ENCODE peak calls at places on chromosome 6, in five cellular contexts. A, S, F, L and B are unnamed samples.

GRCh38 chr6:21033095-21033494 is 498.8 kb downstream of the CDKAL1 start:
- DNase-seq in A (no peak), S (no peak), F (no peak), L (no peak), B (no peak)

GRCh38 chr6:141326925-141327324 is 805.8 kb upstream of the GJE1 start:
- DNase-seq in A (no peak), L (no peak), S (no peak), F (no peak), B (no peak)

GRCh38 chr6:91667596-91667995 is 1080.7 kb upstream of the MAP3K7 start:
- DNase-seq in F (no peak), S (no peak), L (no peak), A (no peak), B (no peak)

GRCh38 chr6:163355471-163355991 is 59.0 kb upstream of the QKI start:
- DNase-seq in A (no peak), S (no peak), L (no peak), F (no peak), B (no peak)

GRCh38 chr6:21200056-21200870 is 393.3 kb upstream of the SOX4 start:
- DNase-seq in S (no peak), F (no peak), A (no peak), L (no peak), B (no peak)

GRCh38 chr6:106514281-106514885 is 114.9 kb downstream of the RTN4IP1 start:
- DNase-seq in L (no peak), A (no peak), F (no peak), S (no peak), B (no peak)

GRCh38 chr6:43740321-43740960 is 29.6 kb upstream of the VEGFA start:
- DNase-seq in F (no peak), S (peak; percentile 77), A (no peak), L (peak; percentile 57), B (no peak)

GRCh38 chr6:126643352-126643751 is 303.4 kb downstream of the CENPW start:
- DNase-seq in A (no peak), S (no peak), L (no peak), F (no peak), B (no peak)

GRCh38 chr6:126831461-126831860 is 287.0 kb upstream of the RSPO3 start:
- DNase-seq in S (no peak), L (no peak), F (no peak), A (no peak), B (no peak)

GRCh38 chr6:1325471-1326309 is 13.8 kb downstream of the FOXQ1 start:
- DNase-seq in S (no peak), F (peak; percentile 37), L (no peak), A (no peak), B (peak; percentile 95)

GRCh38 chr6:26183581-26184408 is 96.6 kb downstream of the HFE start:
- DNase-seq in A (peak; percentile 42), F (no peak), S (peak; percentile 76), L (peak; percentile 91), B (no peak)

GRCh38 chr6:26185802-26186201 is 98.6 kb downstream of the HFE start:
- DNase-seq in F (no peak), A (no peak), S (no peak), L (no peak), B (no peak)

GRCh38 chr6:26184492-26184891 is 97.3 kb downstream of the HFE start:
- DNase-seq in S (no peak), L (peak; percentile 40), A (no peak), F (no peak), B (no peak)

GRCh38 chr6:26185004-26185403 is 97.8 kb downstream of the HFE start:
- DNase-seq in A (no peak), S (no peak), L (peak; percentile 50), F (no peak), B (no peak)

DNA sequence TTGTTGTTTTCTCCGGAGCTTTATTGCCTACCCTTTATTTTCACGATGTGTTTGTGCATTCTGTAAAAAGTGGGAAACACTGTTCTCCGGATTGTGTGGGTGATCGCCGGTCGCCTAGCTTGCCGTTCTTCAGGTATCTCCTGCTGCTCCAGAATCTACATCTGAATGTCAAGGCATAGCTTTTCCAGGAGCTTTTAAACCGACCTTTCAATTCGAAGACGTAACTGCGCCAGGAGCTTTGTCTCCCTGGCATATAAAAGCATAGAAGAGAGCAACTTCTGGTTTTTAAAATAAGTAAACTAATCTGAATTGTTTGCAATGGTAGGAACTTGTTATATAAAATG is 96.0 kb downstream of the HFE start:
- DNase-seq in F (no peak), A (no peak), S (no peak), L (peak; percentile 80), B (no peak)
- H3K9ac ChIP-seq in F (no peak overlapping the region), A (peak overlapping the region; percentile 28), S (no peak overlapping the region), L (peak overlapping the region; percentile 61), B (peak overlapping the region; percentile 54)

GRCh38 chr6:37680668-37681067 is 17.0 kb downstream of the MDGA1 start:
- DNase-seq in S (no peak), L (peak; percentile 68), F (no peak), A (no peak), B (no peak)

GRCh38 chr6:37678078-37678846 is 19.4 kb downstream of the MDGA1 start:
- DNase-seq in S (no peak), A (no peak), F (no peak), L (no peak), B (no peak)

GRCh38 chr6:37676071-37676470 is 21.6 kb downstream of the MDGA1 start:
- DNase-seq in L (no peak), A (no peak), F (no peak), S (no peak), B (no peak)

GRCh38 chr6:37675606-37676005 is 22.1 kb downstream of the MDGA1 start:
- DNase-seq in F (no peak), S (no peak), L (no peak), A (no peak), B (no peak)

DNA sequence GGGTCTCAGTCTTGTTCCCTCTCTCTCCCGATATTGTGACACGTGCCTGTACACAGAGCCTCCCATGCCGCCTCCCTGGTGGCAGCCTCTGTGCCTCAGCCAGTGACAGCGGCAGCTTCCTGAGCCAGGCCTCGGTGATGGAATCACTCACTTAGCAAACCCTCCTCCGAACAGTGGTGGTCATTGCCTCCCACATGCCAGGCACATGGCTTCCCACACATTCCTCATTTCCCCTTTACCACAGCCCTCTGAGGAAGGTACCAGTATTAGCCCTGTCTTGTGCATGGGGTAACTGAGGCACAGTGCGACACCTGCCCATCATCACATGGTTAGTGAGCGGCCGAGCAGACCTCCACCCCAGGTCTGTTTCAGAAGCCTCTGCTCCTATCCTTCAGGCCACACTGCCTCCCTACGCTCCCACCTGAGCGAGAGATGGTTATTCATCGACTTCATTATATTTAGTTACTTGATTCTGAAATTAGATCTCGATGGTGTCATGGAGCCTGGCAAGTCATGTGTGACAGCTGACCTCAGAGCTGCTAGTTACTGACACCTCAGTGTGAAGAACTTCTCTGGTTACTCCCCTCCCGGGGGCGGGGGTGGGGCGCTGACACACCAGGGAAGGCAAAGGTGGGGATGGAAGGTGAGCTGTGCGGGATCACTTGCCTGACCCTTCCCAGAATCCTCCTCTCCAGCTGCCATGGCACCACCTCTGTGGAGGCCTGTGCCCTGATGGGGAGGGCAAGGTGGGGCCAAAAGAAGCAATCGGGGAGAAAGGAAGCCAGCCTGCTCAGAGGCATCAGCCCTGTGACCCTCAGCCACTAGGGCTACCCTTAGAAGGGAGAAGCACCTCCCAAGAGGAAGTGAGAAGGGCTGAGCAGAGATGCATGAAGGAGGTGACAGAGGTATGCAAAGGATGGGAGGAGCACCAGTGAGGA is 17.9 kb downstream of the MDGA1 start:
- DNase-seq in A (no peak), L (peak; percentile 78), S (no peak), F (no peak), B (no peak)
- H3K9ac ChIP-seq in A (no peak overlapping the region), L (no peak overlapping the region), S (no peak overlapping the region), F (no peak overlapping the region), B (no peak overlapping the region)

GRCh38 chr6:142846459-142846831 is 98.5 kb downstream of the HIVEP2 start:
- DNase-seq in A (peak; percentile 35), L (no peak), F (no peak), S (no peak), B (no peak)
- H3K9ac ChIP-seq in A (no peak overlapping the region), L (no peak overlapping the region), F (peak overlapping the region; percentile 47), S (no peak overlapping the region), B (peak overlapping the region; percentile 70)

GRCh38 chr6:45300776-45301175 is 27.4 kb upstream of the RUNX2 start:
- DNase-seq in A (no peak), F (no peak), S (no peak), L (no peak), B (no peak)
- H3K9ac ChIP-seq in A (no peak overlapping the region), F (no peak overlapping the region), S (no peak overlapping the region), L (no peak overlapping the region), B (no peak overlapping the region)

DNA sequence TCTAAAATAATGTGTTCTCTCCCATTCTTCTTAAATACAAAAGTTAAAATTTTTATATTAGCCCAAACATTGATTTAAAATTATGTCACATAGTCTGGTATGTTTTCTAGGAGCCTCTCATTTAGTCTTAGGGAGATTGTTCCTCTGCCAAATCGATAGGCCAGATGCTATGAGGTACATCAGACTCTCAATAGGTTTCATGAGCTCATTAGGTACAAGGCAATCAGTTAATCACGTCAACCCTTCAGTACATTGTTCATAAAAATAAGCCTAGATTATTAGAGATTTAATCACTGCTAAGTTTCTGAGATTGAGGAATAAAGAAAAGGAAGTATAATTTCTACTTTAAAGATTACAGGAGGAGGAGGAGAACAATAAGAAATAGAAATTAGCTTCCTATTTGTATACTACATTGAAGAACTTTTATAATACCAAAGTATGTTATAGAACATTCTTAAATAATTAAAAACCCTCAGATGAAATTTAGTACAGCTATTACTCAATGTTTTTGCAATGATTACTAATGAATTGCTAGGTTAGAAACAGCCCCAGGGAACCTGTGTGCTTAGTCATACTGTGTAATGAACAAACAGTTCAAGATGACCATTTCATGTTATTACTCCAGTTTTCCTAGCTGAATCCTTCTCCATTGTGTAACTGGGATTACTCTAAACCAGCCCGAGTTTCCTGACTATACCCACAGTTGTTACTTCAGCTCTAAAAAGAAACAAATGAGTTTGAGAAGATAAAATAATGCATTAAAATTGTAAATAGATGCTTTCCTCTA is 117.0 kb downstream of the BMP5 start:
- DNase-seq in L (no peak), A (peak; percentile 62), S (no peak), F (no peak), B (peak; percentile 36)
- H3K9ac ChIP-seq in L (no peak overlapping the region), A (no peak overlapping the region), S (no peak overlapping the region), F (no peak overlapping the region), B (no peak overlapping the region)

DNA sequence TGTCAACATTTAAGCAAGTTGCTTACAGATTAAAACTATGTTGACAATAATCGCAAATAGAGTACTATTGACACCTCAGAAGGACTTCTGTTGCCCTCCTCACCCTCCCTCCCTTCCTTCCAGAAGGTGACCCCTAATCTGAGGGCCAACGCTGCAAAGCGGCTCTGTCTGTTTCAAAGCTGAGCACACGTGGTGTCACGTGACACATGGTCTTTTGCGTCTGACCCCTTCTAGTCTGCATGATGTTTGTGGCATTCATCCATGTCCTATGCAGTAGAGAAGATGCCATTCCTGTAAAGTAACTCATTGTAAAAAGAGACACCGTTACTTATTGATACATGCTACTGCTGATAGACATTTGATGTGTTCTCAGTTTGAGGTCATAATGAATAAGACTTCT is 182.3 kb downstream of the THBS2 start:
- DNase-seq in S (no peak), A (no peak), L (no peak), F (no peak), B (no peak)
- H3K9ac ChIP-seq in S (no peak overlapping the region), A (no peak overlapping the region), L (no peak overlapping the region), F (peak overlapping the region; percentile 10), B (no peak overlapping the region)

GRCh38 chr6:35511183-35511941 is 1.3 kb downstream of the TULP1 start:
- DNase-seq in L (no peak), F (no peak), S (no peak), A (no peak), B (no peak)
- H3K9ac ChIP-seq in L (no peak overlapping the region), F (no peak overlapping the region), S (no peak overlapping the region), A (no peak overlapping the region), B (no peak overlapping the region)

DNA sequence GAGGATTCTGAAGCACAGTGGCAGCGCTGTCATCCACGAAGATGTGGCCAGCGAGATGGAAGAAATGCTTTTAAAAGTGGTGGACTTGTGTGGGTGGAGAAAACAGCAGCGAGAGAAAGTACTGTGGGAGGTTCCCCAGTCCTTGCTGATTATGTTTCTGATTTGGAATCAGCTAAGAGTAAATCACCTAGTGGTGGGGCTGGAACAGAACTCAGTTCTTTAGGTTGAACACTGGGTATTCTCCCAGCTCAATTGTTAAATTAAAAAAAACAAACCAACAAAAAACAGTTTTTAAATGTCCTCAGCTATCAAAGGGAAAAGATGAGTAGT is 515 bp upstream of the ZNF322 start:
- DNase-seq in A (peak; percentile 5), F (no peak), S (no peak), L (no peak), B (no peak)
- H3K9ac ChIP-seq in A (peak overlapping the region; percentile 37), F (peak overlapping the region; percentile 72), S (no peak overlapping the region), L (peak overlapping the region; percentile 56), B (peak overlapping the region; percentile 75)